ENCODE peak calls at places on chromosomes 4 and X, in seven cellular contexts. P is sigmoid colon, T is thoracic aorta, R is OCI-LY7, M is SK-N-SH, Y is fibroblast of lung, A is lung. S is an unnamed sample.

GRCh38 chr4:23728393-23728792 is 161.5 kb downstream of the PPARGC1A start:
- DNase-seq in P (no peak), T (no peak), R (no peak), M (no peak), Y (peak; percentile 99), A (no peak), S (no peak)

GRCh38 chr4:22897520-22898108 is 204.9 kb downstream of the GBA3 start:
- DNase-seq in P (no peak), T (no peak), R (peak; percentile 27), M (peak; percentile 30), Y (peak; percentile 9), A (peak; percentile 29), S (no peak)

GRCh38 chrX:23782863-23783568 is at the start of gene SAT1:
- DNase-seq in P (peak; percentile 98), T (peak; percentile 82), R (peak; percentile 95), M (peak; percentile 91), Y (peak; percentile 90), A (peak; percentile 93), S (peak; percentile 97)

GRCh38 chr4:1249731-1250526 is 999 bp upstream of the CTBP1 start:
- DNase-seq in P (peak; percentile 82), T (no peak), R (no peak), M (peak; percentile 13), Y (peak; percentile 67), A (peak; percentile 51), S (peak; percentile 64)

GRCh38 chr4:155672342-155672741 is 5.7 kb downstream of the GUCY1A1 start:
- DNase-seq in P (no peak), T (no peak), R (no peak), M (no peak), Y (no peak), A (no peak), S (no peak)

GRCh38 chr4:11623726-11624037 is 195.0 kb upstream of the HS3ST1 start:
- DNase-seq in P (no peak), T (no peak), R (no peak), M (no peak), Y (no peak), A (peak; percentile 32), S (no peak)

GRCh38 chr4:80073362-80074008 is 456 bp upstream of the ANTXR2 start:
- DNase-seq in P (no peak), T (no peak), R (peak; percentile 11), M (no peak), Y (no peak), A (no peak), S (no peak)

GRCh38 chr4:158250321-158250720 is 40.0 kb downstream of the TMEM144 start:
- DNase-seq in P (no peak), T (no peak), R (no peak), M (no peak), Y (no peak), A (no peak), S (no peak)

GRCh38 chrX:41906515-41907165 is 16.7 kb downstream of the CASK start:
- DNase-seq in P (no peak), T (no peak), R (no peak), M (no peak), Y (peak; percentile 65), A (no peak), S (no peak)

GRCh38 chr4:8585186-8585585 is 5.0 kb downstream of the GPR78 start:
- DNase-seq in P (peak; percentile 20), T (no peak), R (no peak), M (no peak), Y (no peak), A (no peak), S (no peak)

GRCh38 chrX:68681443-68681941 is 34.0 kb downstream of the STARD8 start:
- DNase-seq in P (no peak), T (no peak), R (no peak), M (no peak), Y (peak; percentile 86), A (no peak), S (no peak)

GRCh38 chrX:1534321-1535168 is 2.4 kb downstream of the P2RY8 start:
- DNase-seq in P (no peak), T (no peak), R (peak; percentile 69), M (no peak), Y (no peak), A (no peak), S (no peak)

GRCh38 chr4:78480286-78480685 is 71.3 kb upstream of the ANXA3 start:
- DNase-seq in P (no peak), T (no peak), R (no peak), M (no peak), Y (no peak), A (no peak), S (no peak)

GRCh38 chr4:78476108-78476704 is 75.4 kb upstream of the ANXA3 start:
- DNase-seq in P (no peak), T (no peak), R (no peak), M (no peak), Y (no peak), A (no peak), S (no peak)

GRCh38 chr4:78481180-78481579 is 70.4 kb upstream of the ANXA3 start:
- DNase-seq in P (no peak), T (no peak), R (no peak), M (no peak), Y (peak; percentile 50), A (no peak), S (no peak)

GRCh38 chr4:78477276-78477675 is 74.3 kb upstream of the ANXA3 start:
- DNase-seq in P (no peak), T (no peak), R (no peak), M (no peak), Y (peak; percentile 16), A (no peak), S (no peak)

GRCh38 chr4:78478523-78478922 is 73.0 kb upstream of the ANXA3 start:
- DNase-seq in P (no peak), T (no peak), R (no peak), M (no peak), Y (no peak), A (no peak), S (no peak)
- H3K36me3 ChIP-seq in P (peaks cover 29% of the 10 kb centered on the region), T (no peaks in the 10 kb centered on the region), R (no peaks in the 10 kb centered on the region), M (peaks cover 46% of the 10 kb centered on the region), Y (no peaks in the 10 kb centered on the region), A (peaks cover 5% of the 10 kb centered on the region), S (no peaks in the 10 kb centered on the region)

GRCh38 chr4:107009196-107009595 is 26.9 kb downstream of the DKK2 start:
- DNase-seq in P (no peak), T (no peak), R (no peak), M (no peak), Y (no peak), A (no peak), S (no peak)
- H3K4me3 ChIP-seq in P (no peak overlapping the region), T (no peak overlapping the region), R (no peak overlapping the region), M (no peak overlapping the region), Y (no peak overlapping the region), A (no peak overlapping the region), S (no peak overlapping the region)

GRCh38 chrX:118634336-118634735 is 93.1 kb upstream of the IL13RA1 start:
- DNase-seq in P (no peak), T (no peak), R (no peak), M (no peak), Y (no peak), A (no peak), S (no peak)

GRCh38 chrX:118633530-118633929 is 93.9 kb upstream of the IL13RA1 start:
- DNase-seq in P (no peak), T (no peak), R (no peak), M (no peak), Y (no peak), A (no peak), S (no peak)

GRCh38 chrX:118632862-118633261 is 94.5 kb upstream of the IL13RA1 start:
- DNase-seq in P (no peak), T (no peak), R (no peak), M (no peak), Y (no peak), A (no peak), S (no peak)

GRCh38 chrX:118637997-118638396 is 89.4 kb upstream of the IL13RA1 start:
- DNase-seq in P (no peak), T (no peak), R (no peak), M (no peak), Y (no peak), A (no peak), S (no peak)
- TF ChIP-seq CTCF in P (no peak), T (no peak), R (no peak), M (peak; percentile 42), Y (no peak), A (no peak), S (peak; percentile 23)

GRCh38 chrX:45036161-45036560 is 163.2 kb downstream of the KDM6A start:
- DNase-seq in P (no peak), T (no peak), R (no peak), M (no peak), Y (no peak), A (no peak), S (no peak)

GRCh38 chrX:45035071-45035470 is 162.1 kb downstream of the KDM6A start:
- DNase-seq in P (no peak), T (no peak), R (no peak), M (no peak), Y (no peak), A (no peak), S (no peak)

DNA sequence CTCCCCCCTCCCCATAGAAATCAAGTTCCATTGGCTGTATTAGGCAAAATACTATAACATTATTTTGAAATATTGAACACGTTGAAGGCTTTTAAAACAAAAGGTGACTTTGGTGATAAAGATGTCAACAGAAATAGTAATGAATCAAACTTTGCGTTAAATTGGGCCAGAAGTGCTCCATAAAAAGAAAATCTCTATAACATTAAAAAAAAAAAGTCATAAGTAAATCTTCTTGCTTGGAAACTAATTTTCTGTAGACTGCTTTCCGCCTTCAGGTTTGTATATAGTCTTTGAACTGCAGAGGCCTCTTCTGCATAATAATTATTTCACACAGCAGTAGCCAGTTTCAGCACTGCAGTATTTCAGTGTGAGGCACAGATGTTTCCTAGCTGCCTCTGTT is 158.8 kb downstream of the KDM6A start:
- DNase-seq in P (no peak), T (no peak), R (no peak), M (no peak), Y (no peak), A (no peak), S (no peak)
- H3K36me3 ChIP-seq in P (no peaks in the 10 kb centered on the region), T (no peaks in the 10 kb centered on the region), R (no peaks in the 10 kb centered on the region), M (peaks cover 2% of the 10 kb centered on the region), Y (no peaks in the 10 kb centered on the region), A (no peaks in the 10 kb centered on the region), S (no peaks in the 10 kb centered on the region)

DNA sequence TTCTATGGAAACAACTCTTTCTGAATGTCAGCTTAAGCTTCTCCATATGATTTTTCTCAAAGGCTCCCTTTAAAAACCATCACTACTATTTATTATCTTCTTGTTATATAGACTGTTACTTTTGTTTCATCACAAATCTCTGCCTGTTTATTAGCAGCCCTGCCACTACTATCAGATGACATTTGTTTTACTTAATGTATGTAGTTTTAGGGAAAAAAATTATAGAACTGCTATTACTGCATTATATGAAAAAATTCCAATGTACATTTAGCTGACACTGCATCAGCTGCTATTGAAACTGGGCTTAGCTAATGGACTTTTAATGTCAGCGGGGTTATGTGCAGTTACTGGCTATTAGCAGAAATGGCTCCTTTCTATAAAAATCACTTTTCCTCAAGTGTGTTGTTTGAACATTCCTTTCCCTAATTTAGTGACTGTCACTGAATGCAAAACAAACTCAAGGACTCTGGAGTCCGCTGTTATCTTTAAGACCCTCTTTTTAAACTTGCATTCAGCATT is 10.7 kb downstream of the UNC5C start:
- DNase-seq in P (no peak), T (no peak), R (no peak), M (no peak), Y (no peak), A (no peak), S (no peak)
- H3K4me3 ChIP-seq in P (no peak overlapping the region), T (peak overlapping the region; percentile 87), R (no peak overlapping the region), M (peak overlapping the region; percentile 26), Y (peak overlapping the region; percentile 10), A (no peak overlapping the region), S (peak overlapping the region; percentile 27)

S was measured in right atrium auricular region.